ENCODE peak calls at places on chromosomes 4 and X, in four cellular contexts. J, T, N and M are unnamed samples. For H3K9me3, the result is how much of the 10 kb centered on the place peaks cover.

GRCh38 chr4:147518846-147519767 is 38.2 kb downstream of the EDNRA start:
- DNase-seq in J (peak), T (peak), N (peak), M (no peak)

GRCh38 chrX:149302705-149303104 is 202.4 kb downstream of the IDS start:
- DNase-seq in J (no peak), T (no peak), N (no peak), M (no peak)

GRCh38 chr4:73308286-73308685 is 49.7 kb upstream of the ANKRD17 start:
- DNase-seq in J (peak), T (no peak), N (peak), M (no peak)

GRCh38 chr4:2634014-2634413 is 97.6 kb downstream of the FAM193A start:
- DNase-seq in J (no peak), T (no peak), N (no peak), M (no peak)

GRCh38 chr4:100823066-100823992 is 305.5 kb upstream of the EMCN start:
- DNase-seq in J (no peak), T (no peak), N (peak), M (no peak)

GRCh38 chr4:122928930-122929329 is 6.5 kb upstream of the NUDT6 start:
- DNase-seq in J (no peak), T (no peak), N (no peak), M (no peak)

GRCh38 chr4:13656569-13656988 is 29.1 kb upstream of the BOD1L1 start:
- DNase-seq in J (peak), T (peak), N (peak), M (peak)

GRCh38 chrX:125203737-125204578 is 115.7 kb upstream of the TEX13C start:
- DNase-seq in J (no peak), T (no peak), N (peak), M (peak)

GRCh38 chr4:101643201-101643600 is 147.3 kb upstream of the BANK1 start:
- DNase-seq in J (no peak), T (no peak), N (peak), M (no peak)

GRCh38 chr4:184807797-184808718 is 17.7 kb downstream of the ACSL1 start:
- DNase-seq in J (peak), T (peak), N (peak), M (no peak)

GRCh38 chr4:121380448-121381147 is at the start of gene QRFPR:
- DNase-seq in J (no peak), T (peak), N (peak), M (peak)

GRCh38 chr4:151994429-151994828 is 233.6 kb upstream of the GATB start:
- DNase-seq in J (no peak), T (no peak), N (no peak), M (no peak)

GRCh38 chr4:42673084-42673429 is 16.2 kb upstream of the ATP8A1 start:
- DNase-seq in J (peak), T (no peak), N (peak), M (no peak)

GRCh38 chr4:141416677-141417363 is 196.1 kb downstream of the ZNF330 start:
- DNase-seq in J (peak), T (no peak), N (peak), M (no peak)

GRCh38 chr4:23889814-23890269 is at the start of gene PPARGC1A:
- DNase-seq in J (peak), T (peak), N (peak), M (peak)

GRCh38 chr4:111943796-111944203 is 201.5 kb upstream of the FAM241A start:
- DNase-seq in J (peak), T (peak), N (peak), M (peak)

GRCh38 chr4:81738891-81739290 is 267.2 kb upstream of the RASGEF1B start:
- DNase-seq in J (no peak), T (no peak), N (no peak), M (no peak)

GRCh38 chrX:101429934-101430333 is 21.9 kb downstream of the HNRNPH2 start:
- DNase-seq in J (peak), T (no peak), N (peak), M (no peak)

GRCh38 chr4:80305466-80305865 is 30.1 kb upstream of the CFAP299 start:
- DNase-seq in J (no peak), T (no peak), N (peak), M (no peak)

GRCh38 chr4:43564107-43564506 is 671.6 kb downstream of the GRXCR1 start:
- DNase-seq in J (no peak), T (no peak), N (no peak), M (no peak)

GRCh38 chr4:59553739-59554126 is 1646.4 kb upstream of the ADGRL3 start:
- DNase-seq in J (peak), T (no peak), N (peak), M (no peak)

GRCh38 chrX:150224676-150225075 is 138.4 kb upstream of the MAMLD1 start:
- DNase-seq in J (no peak), T (no peak), N (no peak), M (no peak)

GRCh38 chr4:183870997-183871396 is 34.1 kb upstream of the STOX2 start:
- DNase-seq in J (no peak), T (no peak), N (no peak), M (no peak)

GRCh38 chr4:144575181-144575580 is 70.8 kb upstream of the HHIP start:
- DNase-seq in J (no peak), T (no peak), N (peak), M (no peak)

GRCh38 chr4:161419822-161420221 is 744.0 kb downstream of the FSTL5 start:
- DNase-seq in J (no peak), T (no peak), N (no peak), M (no peak)

GRCh38 chrX:47772764-47773163 is 63.9 kb upstream of the ZNF81 start:
- DNase-seq in J (no peak), T (no peak), N (no peak), M (no peak)

GRCh38 chr4:173281420-173282333 is 52.5 kb downstream of the HMGB2 start:
- DNase-seq in J (no peak), T (no peak), N (no peak), M (no peak)

GRCh38 chr4:186723207-186724047 is at the start of gene FAT1:
- DNase-seq in J (peak), T (peak), N (peak), M (peak)

GRCh38 chr4:105145059-105145912 is 1.4 kb upstream of the TET2 start:
- DNase-seq in J (peak), T (no peak), N (peak), M (no peak)

GRCh38 chr4:24557036-24558022 is 27.0 kb downstream of the DHX15 start:
- DNase-seq in J (peak), T (no peak), N (peak), M (no peak)

GRCh38 chr4:123299212-123299651 is 97.4 kb upstream of the SPRY1 start:
- DNase-seq in J (peak), T (no peak), N (peak), M (no peak)

GRCh38 chr4:15794905-15795304 is 16.8 kb downstream of the CD38 start:
- DNase-seq in J (no peak), T (no peak), N (peak), M (no peak)

GRCh38 chr4:106893395-106893881 is 142.7 kb downstream of the DKK2 start:
- DNase-seq in J (no peak), T (no peak), N (no peak), M (peak)

GRCh38 chr4:80107374-80107773 is 34.3 kb upstream of the ANTXR2 start:
- DNase-seq in J (peak), T (no peak), N (peak), M (no peak)

GRCh38 chrX:156001667-156002021 is 4.1 kb downstream of the IL9R start:
- DNase-seq in J (no peak), T (no peak), N (no peak), M (no peak)

GRCh38 chr4:91936301-91936700 is 367.5 kb upstream of the GRID2 start:
- DNase-seq in J (peak), T (no peak), N (peak), M (no peak)

GRCh38 chr4:84220990-84221389 is 278.1 kb downstream of the NKX6-1 start:
- DNase-seq in J (no peak), T (no peak), N (no peak), M (no peak)

GRCh38 chrX:72081605-72082320 is 50.0 kb downstream of the RTL5 start:
- DNase-seq in J (no peak), T (no peak), N (no peak), M (no peak)

GRCh38 chrX:72080800-72081199 is 50.9 kb downstream of the RTL5 start:
- DNase-seq in J (no peak), T (no peak), N (no peak), M (no peak)

GRCh38 chrX:72080150-72080549 is 51.6 kb downstream of the RTL5 start:
- DNase-seq in J (no peak), T (no peak), N (no peak), M (no peak)

GRCh38 chrX:72084114-72084513 is 47.6 kb downstream of the RTL5 start:
- DNase-seq in J (no peak), T (no peak), N (no peak), M (no peak)

GRCh38 chrX:72083291-72083690 is 48.4 kb downstream of the RTL5 start:
- DNase-seq in J (no peak), T (no peak), N (no peak), M (no peak)
- H3K9ac ChIP-seq in J (no peak), T (no peak), N (no peak), M (no peak)

DNA sequence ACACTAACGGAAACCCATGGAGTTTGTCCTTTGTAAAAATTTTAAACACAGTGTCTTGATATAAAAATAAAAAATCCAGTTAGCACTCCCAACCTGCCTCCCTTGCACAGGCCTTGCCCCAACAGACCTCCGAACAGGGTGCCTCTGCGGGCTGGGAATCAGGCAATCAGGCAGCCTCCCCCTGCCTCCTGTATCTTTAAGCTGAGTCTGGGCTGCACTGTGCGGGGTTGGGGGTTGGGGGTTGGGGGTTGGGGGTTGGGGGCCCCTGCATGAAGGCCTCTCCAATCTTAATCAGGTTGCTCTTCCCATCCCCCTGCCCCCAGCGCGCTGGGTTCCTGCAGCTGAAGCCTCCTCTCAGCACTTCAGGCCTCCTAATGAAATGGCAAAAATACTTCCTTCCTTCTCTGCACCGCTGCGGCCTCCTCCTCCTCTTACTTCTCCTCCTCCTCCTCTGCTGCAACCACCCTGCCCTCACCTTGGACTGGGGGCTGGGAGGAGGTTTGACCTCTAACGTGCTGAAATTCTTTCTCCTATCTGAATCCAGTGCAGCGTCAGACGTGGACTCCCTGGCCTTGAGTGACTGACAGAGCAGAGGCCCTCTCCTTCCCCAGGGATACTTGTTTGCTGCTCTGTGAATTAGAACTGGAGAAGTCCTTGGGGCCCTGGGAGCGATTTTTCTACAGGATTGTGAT is 26.6 kb downstream of the NLGN3 start:
- DNase-seq in J (no peak), T (no peak), N (no peak), M (no peak)
- H3K9me3 ChIP-seq in J (under half), T (under half), N (under half), M (under half)

GRCh38 chrX:10756365-10756915 is 136.1 kb upstream of the MID1 start:
- DNase-seq in J (peak), T (no peak), N (peak), M (no peak)
- H3K27ac ChIP-seq in J (no peak), T (peak), N (peak), M (no peak)

DNA sequence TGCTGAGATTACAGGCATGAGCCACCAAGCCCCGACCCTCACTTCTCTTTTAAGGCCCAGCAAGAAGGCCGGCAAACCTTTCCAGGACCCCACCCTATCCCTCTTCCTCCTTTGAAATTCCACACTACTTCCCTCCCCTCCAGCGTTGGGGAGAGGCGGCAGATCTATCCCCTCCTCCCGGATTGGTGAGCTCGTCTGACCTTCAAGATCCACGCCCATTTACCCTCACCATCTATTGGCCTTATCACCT is 4.5 kb upstream of the PRICKLE3 start:
- DNase-seq in J (no peak), T (no peak), N (no peak), M (no peak)
- H3K9ac ChIP-seq in J (no peak), T (no peak), N (peak), M (no peak)

DNA sequence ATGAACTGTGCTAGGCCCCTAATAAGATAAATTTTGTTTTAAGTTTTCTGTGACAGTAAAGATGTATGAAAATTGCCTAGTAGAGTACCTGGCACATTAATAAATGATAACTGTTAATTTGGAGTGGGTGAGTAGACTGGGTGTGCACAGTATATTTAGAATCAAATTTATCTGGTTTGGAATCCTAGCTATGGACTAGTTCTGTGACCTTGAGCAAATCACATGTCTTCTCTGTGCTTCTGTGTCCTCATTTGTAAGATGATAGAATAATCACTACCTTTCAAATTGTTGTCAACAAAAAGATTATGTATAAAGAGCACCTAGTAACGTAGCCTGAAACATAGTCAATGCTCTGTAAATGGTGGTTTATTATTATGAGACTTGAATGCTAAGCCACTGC is 170.2 kb downstream of the AR start:
- DNase-seq in J (no peak), T (no peak), N (no peak), M (no peak)
- H3K9me3 ChIP-seq in J (under half), T (under half), N (under half), M (under half)